ENCODE peak calls at places on chromosomes 4 and X, in seven cellular contexts. N is upper lobe of right lung, E is GM23248, D is heart left ventricle, Z is fibroblast of lung, W is cardiac fibroblast, V is A549. K is an unnamed sample.

GRCh38 chr4:110087116-110087708 is 111.2 kb downstream of the ELOVL6 start:
- DNase-seq in E (peak; percentile 84), D (no peak), W (peak; percentile 88), N (no peak), Z (peak; percentile 93), V (no peak), K (no peak)

GRCh38 chr4:155241664-155242063 is 33.2 kb downstream of the NPY2R start:
- DNase-seq in W (no peak), V (no peak), Z (no peak), E (no peak), D (no peak), N (no peak), K (no peak)

GRCh38 chrX:40172980-40173661 is 75.4 kb upstream of the BCOR start:
- DNase-seq in Z (no peak), D (no peak), E (no peak), W (no peak), N (no peak), V (no peak), K (no peak)

GRCh38 chr4:11791808-11792207 is 363.1 kb upstream of the HS3ST1 start:
- DNase-seq in W (no peak), D (no peak), E (no peak), Z (no peak), N (no peak), V (no peak), K (no peak)

GRCh38 chrX:3461824-3462508 is 115.5 kb upstream of the MXRA5 start:
- DNase-seq in V (no peak), E (peak; percentile 41), N (no peak), D (no peak), W (no peak), Z (no peak), K (no peak)

GRCh38 chr4:75289843-75290616 is 224.2 kb downstream of the RCHY1 start:
- DNase-seq in N (no peak), Z (no peak), W (peak; percentile 13), D (no peak), E (peak; percentile 19), V (no peak), K (no peak)

GRCh38 chr4:7777871-7778523 is 161.7 kb downstream of the AFAP1 start:
- DNase-seq in V (no peak), E (no peak), D (no peak), Z (no peak), N (peak; percentile 28), W (no peak), K (peak; percentile 20)

GRCh38 chr4:139558235-139559094 is 2.4 kb upstream of the SETD7 start:
- DNase-seq in N (no peak), E (no peak), D (no peak), W (no peak), Z (no peak), V (no peak), K (no peak)

GRCh38 chr4:83125738-83126141 is 11.2 kb upstream of the PLAC8 start:
- DNase-seq in N (no peak), D (no peak), E (no peak), W (no peak), V (no peak), Z (no peak), K (no peak)

GRCh38 chrX:40546870-40547269 is 33.9 kb upstream of the ATP6AP2 start:
- DNase-seq in N (no peak), V (no peak), D (no peak), E (no peak), Z (no peak), W (no peak), K (no peak)

GRCh38 chr4:10023806-10024205 is 2.5 kb upstream of the SLC2A9 start:
- DNase-seq in N (no peak), V (no peak), E (peak; percentile 33), Z (no peak), D (no peak), W (no peak), K (peak; percentile 51)

GRCh38 chr4:107034091-107034698 is 1.9 kb downstream of the DKK2 start:
- DNase-seq in N (peak; percentile 56), W (peak; percentile 8), D (peak; percentile 51), E (peak; percentile 74), V (no peak), Z (peak; percentile 41), K (peak; percentile 33)

GRCh38 chrX:121832446-121832845 is 785.0 kb downstream of the GLUD2 start:
- DNase-seq in V (no peak), E (peak; percentile 28), N (no peak), Z (peak; percentile 15), W (peak; percentile 17), D (no peak), K (no peak)

GRCh38 chr4:30614771-30615170 is 105.4 kb upstream of the PCDH7 start:
- DNase-seq in N (no peak), E (no peak), V (no peak), Z (no peak), W (peak; percentile 49), D (no peak), K (no peak)

GRCh38 chrX:115311666-115312065 is 22.2 kb downstream of the LUZP4 start:
- DNase-seq in V (no peak), E (no peak), Z (peak; percentile 23), N (no peak), D (no peak), W (peak; percentile 3), K (peak; percentile 47)

GRCh38 chr4:152935661-152936445 is at the start of gene FHDC1:
- DNase-seq in V (no peak), D (no peak), N (peak; percentile 94), E (peak; percentile 39), Z (peak; percentile 45), W (no peak), K (no peak)

DNA sequence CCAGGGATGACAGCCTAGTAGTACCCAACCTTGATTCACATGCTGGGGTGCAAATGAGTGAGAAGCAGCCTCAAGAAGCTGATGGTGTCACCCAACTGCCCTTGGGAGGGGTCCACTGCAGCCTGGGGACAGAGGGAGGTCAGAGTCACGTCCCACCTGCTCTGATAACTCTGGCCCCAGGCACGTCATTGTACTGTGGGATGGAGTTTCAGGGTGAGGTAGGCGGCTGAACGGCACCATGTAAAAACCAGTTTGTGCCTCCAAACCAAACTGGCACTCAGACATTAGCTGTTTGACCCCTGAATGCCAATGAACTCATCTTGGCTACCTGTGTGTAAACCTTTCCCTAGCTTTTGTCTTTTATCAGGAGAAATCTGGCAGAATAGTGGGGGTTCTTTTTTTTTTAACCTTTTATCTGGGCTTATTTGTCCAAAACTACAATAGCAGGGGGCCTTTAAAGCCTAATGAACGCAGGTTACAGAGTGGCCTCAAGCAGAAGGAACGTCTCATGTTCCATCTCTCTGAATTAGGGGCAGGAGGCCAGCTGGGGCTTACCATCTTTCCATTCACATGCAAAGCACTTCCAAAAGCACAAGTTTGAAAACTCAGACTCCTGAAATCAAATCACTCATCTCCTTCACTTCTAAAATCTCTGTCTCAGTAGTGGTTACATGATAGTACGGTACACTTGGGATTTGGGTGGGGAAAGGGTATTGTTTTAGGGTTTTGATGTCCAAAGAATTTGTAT is 89.4 kb downstream of the IRF2 start:
- DNase-seq in W (no peak), Z (no peak), D (no peak), N (no peak), E (no peak), V (no peak), K (no peak)
- H3K4me3 ChIP-seq in W (no peak overlapping the region), Z (peak overlapping the region; percentile 46), D (no peak overlapping the region), N (no peak overlapping the region), E (peak overlapping the region; percentile 75), V (no peak overlapping the region), K (no peak overlapping the region)

GRCh38 chr4:14837860-14838259 is 164.4 kb upstream of the CPEB2 start:
- DNase-seq in V (no peak), Z (no peak), W (no peak), E (peak; percentile 14), D (no peak), N (no peak), K (no peak)
- H3K4me3 ChIP-seq in V (no peak overlapping the region), Z (no peak overlapping the region), W (no peak overlapping the region), E (no peak overlapping the region), D (no peak overlapping the region), N (no peak overlapping the region), K (no peak overlapping the region)

DNA sequence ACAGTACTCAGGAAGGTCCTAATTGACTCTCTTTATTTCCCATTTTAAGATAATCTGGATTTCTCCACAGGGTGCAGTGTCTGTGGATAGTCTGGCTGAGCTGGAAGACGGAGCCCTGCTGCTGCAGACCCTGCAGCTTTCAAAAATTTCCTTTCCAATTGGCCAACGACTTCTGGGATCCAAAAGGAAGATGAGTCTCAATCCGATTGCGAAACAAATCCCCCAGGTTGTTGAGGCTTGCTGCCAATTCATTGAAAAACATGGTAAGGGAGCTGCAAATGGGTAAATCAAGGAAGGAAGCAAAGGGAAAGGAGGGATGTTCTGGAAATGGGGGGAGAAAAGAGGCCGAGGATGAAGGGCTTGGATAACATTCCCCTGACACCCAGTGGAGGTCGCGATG is 26.0 kb downstream of the ARHGAP36 start:
- DNase-seq in E (no peak), V (no peak), W (no peak), Z (no peak), D (no peak), N (no peak), K (no peak)
- H3K4me3 ChIP-seq in E (no peak overlapping the region), V (no peak overlapping the region), W (no peak overlapping the region), Z (no peak overlapping the region), D (no peak overlapping the region), N (no peak overlapping the region), K (no peak overlapping the region)

DNA sequence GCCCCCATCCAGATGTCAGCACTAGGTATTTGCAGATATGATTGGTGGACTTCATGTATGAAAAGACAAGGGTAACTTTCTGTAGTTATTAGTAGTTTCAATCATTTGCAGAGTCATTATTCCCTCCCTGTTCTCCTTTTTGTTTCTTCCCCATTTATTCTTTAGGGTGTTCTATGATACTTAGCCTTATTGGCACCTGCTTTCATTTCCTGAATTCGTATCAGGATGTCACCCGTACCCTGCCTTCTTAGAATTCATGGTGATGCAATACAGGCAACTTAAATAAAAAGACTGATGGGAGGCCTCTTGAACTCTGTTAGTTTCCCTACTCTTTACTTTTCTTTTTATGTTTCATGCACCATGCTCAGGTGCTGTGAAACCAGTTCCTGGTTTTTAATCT is 24.2 kb downstream of the MAGED1 start:
- DNase-seq in D (no peak), W (no peak), Z (no peak), V (no peak), E (no peak), N (no peak), K (no peak)
- H3K4me3 ChIP-seq in D (no peak overlapping the region), W (no peak overlapping the region), Z (no peak overlapping the region), V (no peak overlapping the region), E (no peak overlapping the region), N (no peak overlapping the region), K (no peak overlapping the region)

DNA sequence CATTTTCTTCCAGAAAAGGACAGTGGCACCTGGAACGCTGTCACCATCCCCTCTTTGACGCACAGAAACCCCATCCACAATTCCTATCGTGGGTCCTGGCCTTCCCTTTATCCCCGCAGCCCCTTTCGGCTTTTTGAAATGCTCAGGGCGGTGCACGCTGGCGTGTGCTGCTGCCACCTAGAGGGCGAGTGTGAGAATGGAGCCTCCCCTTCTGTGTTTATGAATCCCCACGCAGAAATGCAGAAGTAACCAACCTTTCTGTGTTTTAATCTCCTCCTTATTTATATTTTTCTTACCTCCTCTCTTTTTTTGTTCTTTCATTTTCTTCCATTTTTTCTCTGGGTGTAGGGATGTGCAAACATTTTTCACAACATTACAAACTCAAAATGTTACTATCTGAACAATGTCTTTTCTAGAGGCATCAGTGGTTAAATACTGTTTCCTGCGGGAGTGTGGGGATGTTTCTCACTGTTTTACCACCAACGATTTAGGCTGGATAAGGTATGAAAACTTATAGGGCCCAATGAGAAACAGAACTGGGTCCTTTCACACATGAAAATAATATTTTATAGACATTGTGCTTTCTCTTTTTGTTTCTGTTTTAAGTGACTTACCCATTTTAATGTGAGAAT is 50.0 kb downstream of the TMA16 start:
- DNase-seq in N (peak; percentile 74), V (peak; percentile 50), D (peak; percentile 60), Z (peak; percentile 36), W (peak; percentile 65), E (peak; percentile 75), K (peak; percentile 86)
- H3K4me3 ChIP-seq in N (peak overlapping the region; percentile 19), V (peak overlapping the region; percentile 40), D (peak overlapping the region; percentile 32), Z (peak overlapping the region; percentile 55), W (peak overlapping the region; percentile 14), E (peak overlapping the region; percentile 72), K (no peak overlapping the region)

GRCh38 chrX:24148118-24148517 is 1.4 kb upstream of the ZFX start:
- DNase-seq in W (no peak), V (no peak), N (no peak), Z (no peak), D (no peak), E (no peak), K (no peak)
- H3K4me3 ChIP-seq in W (no peak overlapping the region), V (peak overlapping the region; percentile 85), N (peak overlapping the region; percentile 48), Z (peak overlapping the region; percentile 66), D (peak overlapping the region; percentile 95), E (peak overlapping the region; percentile 97), K (no peak overlapping the region)

K was measured in aorta.